ENCODE peak calls at places on chromosomes 5 and 9, in seven cellular contexts. H is HepG2, K is SK-N-SH, J is GM12878, Y is HCT116, P is H1, B is K562. O is an unnamed sample.
A peak's percentile ranks its signal among the peaks of the same experiment; 100 is the strongest.

GRCh38 chr5:172939045-172939444 is 20.2 kb upstream of the RPL26L1 start:
- DNase-seq in K (no peak), H (peak; percentile 45), Y (peak; percentile 26), P (no peak), J (no peak), B (peak; percentile 62), O (no peak)

GRCh38 chr9:36191290-36191645 is 547 bp downstream of the CLTA start:
- DNase-seq in J (no peak), Y (no peak), P (no peak), H (no peak), B (no peak), K (no peak), O (peak; percentile 20)

GRCh38 chr9:120839146-120839545 is 3.6 kb downstream of the PSMD5 start:
- DNase-seq in J (no peak), H (no peak), P (no peak), B (no peak), K (no peak), Y (no peak), O (no peak)

GRCh38 chr5:72957337-72957736 is 1.5 kb downstream of the FCHO2 start:
- DNase-seq in H (no peak), P (no peak), K (no peak), Y (no peak), J (no peak), B (no peak), O (no peak)

GRCh38 chr5:120564013-120564412 is 99.9 kb downstream of the PRR16 start:
- DNase-seq in K (no peak), Y (no peak), P (no peak), B (no peak), H (no peak), J (no peak), O (no peak)

GRCh38 chr9:83448606-83449005 is 89.6 kb downstream of the FRMD3 start:
- DNase-seq in K (no peak), B (no peak), H (no peak), J (no peak), P (no peak), Y (no peak), O (no peak)

GRCh38 chr9:136093995-136094881 is 851 bp downstream of the NACC2 start:
- DNase-seq in K (peak; percentile 78), H (peak; percentile 72), J (no peak), P (no peak), Y (peak; percentile 32), B (peak; percentile 86), O (peak; percentile 90)

GRCh38 chr5:138092301-138092700 is 8.5 kb downstream of the WNT8A start:
- DNase-seq in B (no peak), H (no peak), J (no peak), K (no peak), Y (no peak), P (no peak), O (no peak)

GRCh38 chr5:33781286-33781685 is 110.5 kb downstream of the ADAMTS12 start:
- DNase-seq in H (no peak), Y (no peak), K (peak; percentile 3), P (no peak), J (no peak), B (no peak), O (no peak)

GRCh38 chr5:173832386-173832785 is 55.8 kb upstream of the CPEB4 start:
- DNase-seq in Y (no peak), H (no peak), B (no peak), K (no peak), J (peak; percentile 60), P (no peak), O (no peak)

GRCh38 chr9:75170898-75171360 is 82.6 kb downstream of the OSTF1 start:
- DNase-seq in K (no peak), P (no peak), B (peak; percentile 9), H (no peak), Y (no peak), J (no peak), O (peak; percentile 22)

GRCh38 chr9:20622330-20623020 is at the start of gene MLLT3:
- DNase-seq in P (peak; percentile 84), J (peak; percentile 87), B (no peak), Y (peak; percentile 84), H (peak; percentile 84), K (peak; percentile 96), O (peak; percentile 85)

GRCh38 chr5:151110122-151110681 is 29.4 kb upstream of the TNIP1 start:
- DNase-seq in J (no peak), B (no peak), H (no peak), K (no peak), P (no peak), Y (no peak), O (no peak)

GRCh38 chr5:154524181-154524580 is 46.2 kb upstream of the HAND1 start:
- DNase-seq in K (no peak), P (no peak), H (no peak), J (no peak), B (no peak), Y (no peak), O (no peak)

GRCh38 chr9:93262537-93263310 is 78.8 kb downstream of the WNK2 start:
- DNase-seq in P (no peak), K (peak; percentile 22), B (no peak), J (no peak), H (no peak), Y (no peak), O (peak; percentile 43)

GRCh38 chr5:109853362-109853761 is 163.6 kb downstream of the MAN2A1 start:
- DNase-seq in Y (no peak), B (no peak), J (no peak), H (no peak), P (no peak), K (no peak), O (no peak)

GRCh38 chr9:79812507-79813261 is 240.9 kb downstream of the TLE4 start:
- DNase-seq in K (no peak), H (no peak), B (no peak), P (no peak), Y (no peak), J (peak; percentile 55), O (no peak)

GRCh38 chr5:138975098-138975847 is 100.1 kb upstream of the LRRTM2 start:
- DNase-seq in B (peak; percentile 34), H (no peak), K (no peak), Y (no peak), P (no peak), J (no peak), O (no peak)

GRCh38 chr5:32275421-32275765 is 37.3 kb downstream of the MTMR12 start:
- DNase-seq in B (no peak), P (no peak), J (no peak), K (no peak), H (peak; percentile 81), Y (no peak), O (no peak)

DNA sequence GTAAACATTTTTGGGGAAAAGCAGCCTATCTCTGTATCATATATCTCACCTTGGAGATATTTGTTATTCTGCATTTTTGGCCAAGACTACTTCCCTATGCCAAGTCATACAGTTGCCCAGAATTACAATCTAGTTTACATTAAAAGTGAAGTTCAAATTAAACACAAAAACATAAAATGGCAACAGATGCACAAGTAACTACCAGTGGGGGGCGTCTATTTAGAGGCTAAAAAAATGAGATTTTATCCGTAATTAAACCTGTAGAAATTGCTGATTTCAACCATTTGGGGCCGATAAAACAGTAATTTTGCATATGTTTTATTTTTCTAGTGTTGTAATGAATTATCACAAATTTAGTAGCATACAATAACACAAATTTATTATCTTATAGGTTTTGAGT is 787.1 kb upstream of the CHD1 start:
- DNase-seq in J (no peak), Y (no peak), P (no peak), B (no peak), H (no peak), K (no peak), O (no peak)
- TF ChIP-seq JUND in J (no peak), Y (no peak), P (no peak), B (no peak), H (no peak), K (no peak), O (no peak)

GRCh38 chr5:74357827-74358226 is 282.7 kb downstream of the ENC1 start:
- DNase-seq in K (no peak), H (no peak), Y (no peak), J (no peak), P (no peak), B (no peak), O (no peak)
- TF ChIP-seq JUND in K (no peak), H (no peak), Y (no peak), J (no peak), P (no peak), B (no peak), O (no peak)

GRCh38 chr5:132376694-132377641 is 7.5 kb downstream of the SLC22A5 start:
- DNase-seq in J (no peak), B (no peak), H (no peak), P (no peak), Y (no peak), K (no peak), O (no peak)
- TF ChIP-seq JUND in J (no peak), B (no peak), H (no peak), P (no peak), Y (no peak), K (no peak), O (no peak)

GRCh38 chr5:129096382-129096991 is 1.9 kb downstream of the ISOC1 start:
- DNase-seq in J (no peak), P (no peak), H (no peak), K (no peak), B (peak; percentile 30), Y (no peak), O (no peak)
- TF ChIP-seq JUND in J (no peak), P (no peak), H (no peak), K (no peak), B (no peak), Y (no peak), O (no peak)

DNA sequence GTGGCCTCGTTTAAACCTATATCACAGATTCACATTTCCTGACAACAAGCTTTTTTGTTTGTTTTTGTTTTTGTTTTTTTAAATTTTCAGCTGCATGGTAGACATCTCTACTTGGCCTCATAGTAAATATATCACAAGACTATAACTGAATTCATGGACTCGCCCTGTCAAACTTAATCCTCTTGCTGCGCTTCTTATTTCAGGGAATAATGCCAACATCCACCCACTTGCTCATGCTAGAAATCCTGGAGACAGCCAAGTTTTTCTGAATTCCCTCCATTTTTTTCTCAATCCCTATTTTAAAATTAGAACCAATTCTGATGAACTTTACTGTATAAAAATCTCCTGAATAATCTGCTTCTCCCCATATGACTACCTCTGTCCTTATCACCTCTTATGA is 283.6 kb upstream of the RPS23 start:
- DNase-seq in K (no peak), H (no peak), B (no peak), J (no peak), P (no peak), Y (no peak), O (no peak)
- TF ChIP-seq JUND in K (no peak), H (no peak), B (no peak), J (no peak), P (no peak), Y (no peak), O (no peak)

GRCh38 chr9:111198936-111199335 is 131.1 kb downstream of the OR2K2 start:
- DNase-seq in Y (no peak), P (no peak), B (no peak), J (no peak), H (no peak), K (no peak), O (no peak)

GRCh38 chr9:111195779-111196178 is 134.2 kb downstream of the OR2K2 start:
- DNase-seq in Y (no peak), H (no peak), J (no peak), B (no peak), K (no peak), P (no peak), O (no peak)

DNA sequence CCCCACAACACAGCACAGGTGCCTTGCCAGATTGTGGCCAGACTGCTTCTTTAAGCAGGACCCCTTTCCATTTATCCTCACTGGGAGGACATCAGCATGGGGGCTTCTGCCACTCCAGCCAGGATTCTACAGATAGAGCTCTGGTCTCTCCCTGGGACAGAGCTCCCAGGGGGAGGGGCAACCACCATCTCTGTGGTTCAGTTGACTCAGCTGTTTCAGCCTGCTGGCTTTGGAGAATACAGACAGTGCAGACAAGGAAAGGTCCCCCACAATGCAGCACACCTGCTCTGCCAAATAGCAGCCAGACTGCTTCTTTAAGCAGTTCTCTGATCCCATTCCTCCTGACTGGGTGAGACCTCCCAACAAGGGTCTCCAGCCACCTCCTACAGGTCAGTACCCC is 132.8 kb downstream of the OR2K2 start:
- DNase-seq in B (no peak), K (no peak), H (no peak), Y (no peak), P (no peak), J (no peak), O (no peak)
- TF ChIP-seq JUND in B (no peak), K (no peak), H (no peak), Y (no peak), P (no peak), J (no peak), O (no peak)